ENCODE peak calls at places on chromosomes 4 and X, in four cellular contexts. K is GM04504, X is HCEC 1CT, L is retina. C is an unnamed sample.

GRCh38 chr4:170589597-170590191 is 499.9 kb upstream of the AADAT start:
- DNase-seq in L (peak; percentile 4), X (peak; percentile 11), K (no peak), C (peak; percentile 67)

GRCh38 chr4:21858971-21859370 is 89.6 kb downstream of the KCNIP4 start:
- DNase-seq in K (no peak), L (no peak), X (peak; percentile 68), C (peak; percentile 69)

GRCh38 chr4:52037730-52038108 is 380 bp downstream of the SGCB start:
- DNase-seq in L (peak; percentile 85), X (peak; percentile 7), K (no peak), C (peak; percentile 41)

GRCh38 chr4:35500812-35501211 is 743.5 kb downstream of the ARAP2 start:
- DNase-seq in X (no peak), K (no peak), L (no peak), C (no peak)

GRCh38 chrX:41043950-41044349 is 41.3 kb upstream of the USP9X start:
- DNase-seq in X (peak; percentile 45), K (no peak), L (no peak), C (peak; percentile 73)

GRCh38 chr4:125735107-125735506 is 420.4 kb downstream of the FAT4 start:
- DNase-seq in X (peak; percentile 86), K (peak; percentile 69), L (peak; percentile 36), C (peak; percentile 92)

GRCh38 chr4:8247047-8247930 is 22.3 kb upstream of the HTRA3 start:
- DNase-seq in L (no peak), K (no peak), X (no peak), C (no peak)

GRCh38 chrX:129318375-129318774 is 204.9 kb downstream of the SMARCA1 start:
- DNase-seq in K (peak; percentile 1), X (peak; percentile 3), L (no peak), C (peak; percentile 34)

GRCh38 chr4:85498068-85498733 is 23.3 kb downstream of the ARHGAP24 start:
- DNase-seq in L (no peak), K (no peak), X (peak; percentile 79), C (peak; percentile 85)

GRCh38 chr4:72974694-72975487 is 94.6 kb downstream of the COX18 start:
- DNase-seq in K (no peak), X (peak; percentile 2), L (no peak), C (peak; percentile 66)

GRCh38 chr4:155433636-155434360 is 57.0 kb upstream of the MAP9 start:
- DNase-seq in K (no peak), L (no peak), X (peak; percentile 63), C (peak; percentile 74)

GRCh38 chrX:112841820-112842157 is 1.2 kb upstream of the AMOT start:
- DNase-seq in X (no peak), L (no peak), K (no peak), C (no peak)

GRCh38 chr4:3115637-3116300 is 41.3 kb downstream of the HTT start:
- DNase-seq in X (peak; percentile 46), L (no peak), K (no peak), C (peak; percentile 43)

GRCh38 chr4:119493419-119493818 is 135.2 kb downstream of the PDE5A start:
- DNase-seq in L (no peak), X (no peak), K (no peak), C (peak; percentile 46)

GRCh38 chrX:130028196-130028595 is 45.8 kb downstream of the BCORL1 start:
- DNase-seq in K (peak; percentile 2), L (peak; percentile 4), X (peak; percentile 12), C (peak; percentile 37)

GRCh38 chr4:106775636-106776035 is 260.5 kb downstream of the DKK2 start:
- DNase-seq in X (no peak), L (no peak), K (no peak), C (no peak)

C was measured in ELR.